ENCODE peak calls at places on chromosomes 11 and 22, in seven cellular contexts. V, H, N, O, C, W and F are unnamed samples.

GRCh38 chr11:12418019-12418611 is 40.7 kb downstream of the PARVA start:
- DNase-seq in V (peak), H (no peak), N (no peak), O (no peak), C (no peak), W (no peak), F (no peak)

GRCh38 chr11:70203749-70204465 is 811 bp downstream of the FADD start:
- DNase-seq in V (peak), H (peak), N (peak), O (no peak), C (peak), W (peak), F (peak)

GRCh38 chr11:130817608-130817944 is 98.7 kb downstream of the SNX19 start:
- DNase-seq in V (no peak), H (no peak), N (no peak), O (no peak), C (no peak), W (no peak), F (no peak)

GRCh38 chr11:9065614-9066431 is 25.6 kb downstream of the SCUBE2 start:
- DNase-seq in V (no peak), H (no peak), N (no peak), O (no peak), C (no peak), W (no peak), F (no peak)

GRCh38 chr11:3093281-3094191 is 36.3 kb upstream of the CARS1 start:
- DNase-seq in V (peak), H (no peak), N (no peak), O (no peak), C (no peak), W (no peak), F (no peak)

GRCh38 chr11:43555811-43556210 is 124.7 kb upstream of the HSD17B12 start:
- DNase-seq in V (peak), H (no peak), N (no peak), O (no peak), C (no peak), W (no peak), F (no peak)

GRCh38 chr11:86241956-86242525 is 2.5 kb upstream of the EED start:
- DNase-seq in V (no peak), H (no peak), N (no peak), O (no peak), C (no peak), W (no peak), F (no peak)

GRCh38 chr11:725624-726202 is 19.7 kb downstream of the EPS8L2 start:
- DNase-seq in V (peak), H (no peak), N (no peak), O (no peak), C (no peak), W (no peak), F (no peak)

GRCh38 chr11:5196731-5197130 is 3.8 kb downstream of the OR51V1 start:
- DNase-seq in V (no peak), H (no peak), N (no peak), O (no peak), C (no peak), W (no peak), F (no peak)

GRCh38 chr22:26792522-26792921 is 135.1 kb downstream of the MIAT start:
- DNase-seq in V (no peak), H (no peak), N (no peak), O (no peak), C (no peak), W (no peak), F (no peak)

GRCh38 chr22:37148031-37148651 is 1.6 kb downstream of the IL2RB start:
- DNase-seq in V (no peak), H (no peak), N (no peak), O (no peak), C (no peak), W (no peak), F (no peak)

GRCh38 chr11:11476971-11477645 is 124.1 kb upstream of the CSNK2A3 start:
- DNase-seq in V (peak), H (no peak), N (no peak), O (peak), C (no peak), W (no peak), F (peak)